ENCODE peak calls at places on chromosomes 1 and 21, in seven cellular contexts. E is coronary artery, T is pancreas, I is lower lobe of right lung, H is endothelial cell, X is cardiac muscle cell, Z is HL-60. Q is an unnamed sample.

GRCh38 chr1:203072911-203073310 is 12.9 kb downstream of the MYOG start:
- DNase-seq in E (no peak), T (no peak), I (no peak), H (no peak), X (no peak), Z (no peak), Q (no peak)

GRCh38 chr1:223258751-223259177 is 105.2 kb downstream of the SUSD4 start:
- DNase-seq in E (no peak), T (no peak), I (no peak), H (no peak), X (no peak), Z (no peak), Q (no peak)

GRCh38 chr1:53048960-53049573 is 12.9 kb upstream of the PODN start:
- DNase-seq in E (no peak), T (no peak), I (no peak), H (no peak), X (peak), Z (no peak), Q (no peak)

GRCh38 chr1:39905142-39905541 is 3.4 kb upstream of the MYCL start:
- DNase-seq in E (no peak), T (no peak), I (no peak), H (no peak), X (no peak), Z (no peak), Q (no peak)

GRCh38 chr1:84298336-84298687 is 3.2 kb upstream of the SAMD13 start:
- DNase-seq in E (peak), T (peak), I (peak), H (peak), X (peak), Z (peak), Q (peak)

GRCh38 chr1:213162338-213162737 is 111.3 kb downstream of the RPS6KC1 start:
- DNase-seq in E (no peak), T (no peak), I (no peak), H (no peak), X (no peak), Z (no peak), Q (no peak)

GRCh38 chr1:93659805-93660479 is 21.7 kb downstream of the BCAR3 start:
- DNase-seq in E (no peak), T (no peak), I (no peak), H (no peak), X (no peak), Z (no peak), Q (no peak)

GRCh38 chr1:109640285-109640865 is 15.5 kb upstream of the GSTM4 start:
- DNase-seq in E (peak), T (peak), I (peak), H (peak), X (peak), Z (peak), Q (peak)

GRCh38 chr1:244012232-244012631 is 38.9 kb upstream of the ZBTB18 start:
- DNase-seq in E (no peak), T (no peak), I (no peak), H (no peak), X (no peak), Z (no peak), Q (no peak)

GRCh38 chr1:83546863-83547262 is 452.1 kb downstream of the TTLL7 start:
- DNase-seq in E (no peak), T (no peak), I (no peak), H (no peak), X (no peak), Z (no peak), Q (no peak)

GRCh38 chr21:42614391-42614790 is 39.0 kb upstream of the PDE9A start:
- DNase-seq in E (no peak), T (no peak), I (no peak), H (no peak), X (no peak), Z (no peak), Q (no peak)

GRCh38 chr1:16926491-16927195 is 4.9 kb downstream of the CROCC start:
- DNase-seq in E (no peak), T (no peak), I (peak), H (no peak), X (no peak), Z (no peak), Q (no peak)

GRCh38 chr1:52911541-52911940 is 10.0 kb downstream of the ECHDC2 start:
- DNase-seq in E (no peak), T (no peak), I (no peak), H (no peak), X (no peak), Z (no peak), Q (no peak)

GRCh38 chr1:212650228-212650627 is 41.7 kb downstream of the ATF3 start:
- DNase-seq in E (peak), T (no peak), I (no peak), H (no peak), X (no peak), Z (no peak), Q (no peak)

GRCh38 chr1:52662645-52663313 is 29.8 kb downstream of the SHISAL2A start:
- DNase-seq in E (no peak), T (no peak), I (no peak), H (peak), X (peak), Z (no peak), Q (no peak)

GRCh38 chr1:23376890-23377811 is 7.5 kb upstream of the ZNF436 start:
- DNase-seq in E (no peak), T (no peak), I (no peak), H (no peak), X (no peak), Z (no peak), Q (no peak)

GRCh38 chr1:221832617-221833016 is 90.7 kb upstream of the DUSP10 start:
- DNase-seq in E (no peak), T (no peak), I (no peak), H (no peak), X (no peak), Z (no peak), Q (no peak)

GRCh38 chr1:171142081-171142450 is 43.0 kb upstream of the FMO2 start:
- DNase-seq in E (peak), T (peak), I (no peak), H (no peak), X (no peak), Z (no peak), Q (no peak)

GRCh38 chr1:28099050-28099769 is 10.8 kb upstream of the EYA3 start:
- DNase-seq in E (no peak), T (no peak), I (no peak), H (no peak), X (no peak), Z (no peak), Q (no peak)

GRCh38 chr21:36245115-36245514 is 74.9 kb upstream of the MORC3 start:
- DNase-seq in E (no peak), T (no peak), I (no peak), H (no peak), X (no peak), Z (no peak), Q (no peak)
- TF ChIP-seq CTCF in E (no peak), T (no peak), I (no peak), H (no peak), X (no peak), Z (no peak), Q (no peak)

GRCh38 chr1:167554028-167554779 is 642 bp upstream of the CREG1 start:
- DNase-seq in E (no peak), T (no peak), I (no peak), H (no peak), X (no peak), Z (peak), Q (no peak)

GRCh38 chr1:167561753-167562152 is 8.2 kb upstream of the CREG1 start:
- DNase-seq in E (no peak), T (no peak), I (no peak), H (no peak), X (no peak), Z (no peak), Q (no peak)

GRCh38 chr1:167551359-167551758 is 2.2 kb downstream of the CREG1 start:
- DNase-seq in E (no peak), T (no peak), I (no peak), H (no peak), X (no peak), Z (peak), Q (no peak)

GRCh38 chr1:167553136-167554027 is at the start of gene CREG1:
- DNase-seq in E (peak), T (peak), I (peak), H (peak), X (peak), Z (peak), Q (peak)

DNA sequence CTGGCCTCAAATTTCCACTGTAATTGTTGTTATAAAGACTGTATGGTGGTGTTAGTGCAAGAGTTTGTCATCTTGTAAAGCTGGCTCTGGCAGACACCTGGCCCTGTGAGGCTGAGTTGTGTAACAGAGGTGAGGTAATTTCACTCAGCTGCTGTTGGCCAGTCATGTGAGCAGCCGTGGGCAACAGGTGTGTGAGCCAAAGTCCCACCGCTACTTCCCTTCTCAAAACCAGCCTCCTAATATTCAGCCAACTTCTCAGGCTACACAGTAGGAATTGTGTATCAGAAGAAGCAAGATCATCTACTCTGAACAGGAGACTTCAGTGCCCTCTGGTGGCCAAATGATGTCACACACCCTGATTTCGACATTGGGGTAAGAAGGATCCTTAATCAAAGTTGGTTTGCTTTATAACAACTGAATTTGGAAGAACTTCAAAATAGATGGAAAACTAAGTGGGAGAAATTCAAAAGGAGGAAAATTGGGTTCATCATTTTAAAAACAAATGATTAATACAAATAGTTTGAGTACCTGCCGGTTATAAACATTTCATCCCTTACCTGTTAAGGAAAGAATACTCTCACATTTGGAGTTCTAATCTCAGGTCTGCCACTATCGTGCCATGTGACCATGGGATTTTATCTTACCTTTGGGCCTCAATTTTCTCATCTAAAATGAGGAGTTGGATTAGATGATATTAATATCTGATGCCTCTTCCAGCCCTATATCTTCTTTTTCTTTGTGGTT is 2.6 kb upstream of the CREG1 start:
- DNase-seq in E (peak), T (peak), I (peak), H (peak), X (peak), Z (peak), Q (peak)
- TF ChIP-seq CTCF in E (peak), T (peak), I (peak), H (peak), X (peak), Z (peak), Q (peak)

GRCh38 chr1:153669606-153670005 is 1.2 kb downstream of the ILF2 start:
- DNase-seq in E (no peak), T (no peak), I (peak), H (no peak), X (no peak), Z (no peak), Q (no peak)

GRCh38 chr1:153670257-153670858 is 435 bp downstream of the ILF2 start:
- DNase-seq in E (no peak), T (no peak), I (peak), H (no peak), X (no peak), Z (no peak), Q (no peak)

GRCh38 chr1:153667439-153667838 is 3.4 kb downstream of the ILF2 start:
- DNase-seq in E (no peak), T (no peak), I (no peak), H (no peak), X (no peak), Z (no peak), Q (no peak)

DNA sequence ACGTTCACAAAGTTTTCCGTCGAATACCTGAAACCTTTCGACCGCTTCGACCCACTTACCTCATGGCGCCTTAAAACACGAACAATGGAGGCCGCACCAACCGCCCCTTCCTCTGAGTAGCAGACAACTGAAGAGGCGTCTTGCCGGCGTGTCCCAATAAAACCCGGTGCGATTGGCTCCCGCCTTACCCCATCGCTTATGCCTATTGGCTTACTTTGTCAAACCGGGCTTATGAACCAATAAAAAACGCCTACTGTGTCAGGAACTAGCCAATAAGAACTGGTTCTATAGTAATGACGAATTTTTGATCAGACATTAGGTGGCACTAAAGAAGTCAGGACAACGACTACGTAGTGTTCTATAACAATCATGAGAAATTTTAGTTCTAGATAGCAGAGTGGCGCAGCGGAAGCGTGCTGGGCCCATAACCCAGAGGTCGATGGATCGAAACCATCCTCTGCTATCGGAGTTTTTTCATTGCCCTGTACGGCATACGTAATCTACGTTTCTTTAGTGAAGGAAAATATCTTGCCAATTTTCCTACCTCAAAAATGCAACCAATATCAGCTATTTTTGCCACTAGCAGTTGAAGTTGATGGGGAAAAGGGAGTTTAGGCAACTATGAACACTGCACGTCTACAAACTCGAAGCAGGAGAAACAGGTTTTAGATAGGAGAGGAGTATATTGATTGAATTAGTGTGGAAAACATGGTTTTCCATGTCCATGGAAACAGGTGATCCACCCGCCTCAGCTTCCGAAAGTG is at the start of gene ILF2:
- DNase-seq in E (peak), T (peak), I (peak), H (peak), X (peak), Z (peak), Q (peak)
- TF ChIP-seq CTCF in E (no peak), T (no peak), I (peak), H (no peak), X (peak), Z (no peak), Q (no peak)

DNA sequence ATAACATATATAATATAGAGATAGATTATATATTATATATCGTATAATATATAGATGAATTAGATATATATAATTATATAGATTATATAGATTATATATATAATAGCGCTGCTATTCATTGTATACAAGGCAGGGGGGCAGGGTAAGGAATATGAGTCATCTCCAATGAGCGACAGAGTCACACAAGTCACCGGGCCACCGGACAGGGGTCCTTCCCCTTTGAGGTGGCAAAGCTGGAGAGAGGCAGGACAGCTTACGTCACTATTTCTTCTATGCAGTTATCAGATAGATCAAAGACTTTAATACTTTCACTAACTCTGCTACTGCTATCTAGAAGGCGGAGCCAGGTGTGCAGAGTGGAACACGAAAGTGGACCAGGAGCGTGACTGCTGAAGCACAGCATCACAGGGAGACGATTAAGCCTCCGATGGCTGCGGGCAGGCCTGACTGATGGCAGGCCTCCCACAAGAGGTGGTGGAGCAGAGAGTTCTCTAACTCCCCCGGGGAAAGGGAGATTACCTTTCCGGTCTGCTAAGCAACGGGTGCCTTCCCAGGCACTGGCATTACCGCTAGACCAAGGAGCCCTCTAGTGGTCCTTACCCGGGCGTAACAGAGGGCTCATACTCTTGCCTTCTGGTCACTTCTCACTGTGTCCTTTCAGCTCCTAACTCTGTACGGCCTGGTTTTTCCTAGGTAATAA is 2154.7 kb downstream of the MRPL39 start:
- DNase-seq in E (no peak), T (no peak), I (no peak), H (peak), X (peak), Z (peak), Q (no peak)
- TF ChIP-seq CTCF in E (no peak), T (no peak), I (no peak), H (no peak), X (no peak), Z (no peak), Q (no peak)

DNA sequence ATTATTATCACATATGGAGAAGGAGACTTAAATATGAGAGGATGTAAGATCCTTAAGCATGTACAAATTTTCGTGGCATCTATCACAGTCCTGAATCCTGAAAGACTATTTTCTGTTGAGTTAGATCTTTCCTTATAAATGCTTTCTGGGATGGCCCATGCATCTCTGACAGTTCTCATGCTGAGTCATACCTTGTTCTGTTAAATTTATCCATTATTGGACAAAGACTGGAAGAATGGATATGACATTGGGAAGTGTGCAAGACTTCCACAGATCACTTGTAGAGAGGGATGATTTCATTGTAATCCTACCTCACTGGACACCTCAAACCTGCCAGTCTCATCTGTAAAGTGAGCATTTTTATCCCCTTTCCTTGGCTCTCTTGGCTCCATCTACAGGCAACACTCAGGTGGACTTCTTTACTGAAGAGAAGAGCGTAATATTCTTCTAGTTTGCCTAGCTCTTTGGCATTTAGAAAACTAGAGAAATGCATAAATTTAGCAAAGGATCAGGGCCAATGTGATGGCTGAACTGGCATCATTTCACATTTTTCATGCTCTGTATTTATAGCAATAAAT is 128.2 kb downstream of the NFIA start:
- DNase-seq in E (no peak), T (no peak), I (no peak), H (no peak), X (no peak), Z (no peak), Q (no peak)
- TF ChIP-seq CTCF in E (no peak), T (no peak), I (no peak), H (no peak), X (no peak), Z (no peak), Q (no peak)

GRCh38 chr1:236530286-236530685 is 6.5 kb downstream of the LGALS8 start:
- DNase-seq in E (no peak), T (no peak), I (no peak), H (no peak), X (no peak), Z (no peak), Q (no peak)

GRCh38 chr1:236532850-236533249 is 9.1 kb downstream of the LGALS8 start:
- DNase-seq in E (no peak), T (no peak), I (no peak), H (no peak), X (no peak), Z (no peak), Q (no peak)

GRCh38 chr1:236535190-236535589 is 11.4 kb downstream of the LGALS8 start:
- DNase-seq in E (no peak), T (no peak), I (no peak), H (no peak), X (no peak), Z (no peak), Q (no peak)

GRCh38 chr1:236534164-236534651 is 10.4 kb downstream of the LGALS8 start:
- DNase-seq in E (no peak), T (no peak), I (no peak), H (no peak), X (no peak), Z (no peak), Q (no peak)

GRCh38 chr1:236530959-236531358 is 7.2 kb downstream of the LGALS8 start:
- DNase-seq in E (no peak), T (no peak), I (no peak), H (no peak), X (no peak), Z (no peak), Q (no peak)
- TF ChIP-seq CTCF in E (no peak), T (no peak), I (no peak), H (no peak), X (no peak), Z (no peak), Q (no peak)

DNA sequence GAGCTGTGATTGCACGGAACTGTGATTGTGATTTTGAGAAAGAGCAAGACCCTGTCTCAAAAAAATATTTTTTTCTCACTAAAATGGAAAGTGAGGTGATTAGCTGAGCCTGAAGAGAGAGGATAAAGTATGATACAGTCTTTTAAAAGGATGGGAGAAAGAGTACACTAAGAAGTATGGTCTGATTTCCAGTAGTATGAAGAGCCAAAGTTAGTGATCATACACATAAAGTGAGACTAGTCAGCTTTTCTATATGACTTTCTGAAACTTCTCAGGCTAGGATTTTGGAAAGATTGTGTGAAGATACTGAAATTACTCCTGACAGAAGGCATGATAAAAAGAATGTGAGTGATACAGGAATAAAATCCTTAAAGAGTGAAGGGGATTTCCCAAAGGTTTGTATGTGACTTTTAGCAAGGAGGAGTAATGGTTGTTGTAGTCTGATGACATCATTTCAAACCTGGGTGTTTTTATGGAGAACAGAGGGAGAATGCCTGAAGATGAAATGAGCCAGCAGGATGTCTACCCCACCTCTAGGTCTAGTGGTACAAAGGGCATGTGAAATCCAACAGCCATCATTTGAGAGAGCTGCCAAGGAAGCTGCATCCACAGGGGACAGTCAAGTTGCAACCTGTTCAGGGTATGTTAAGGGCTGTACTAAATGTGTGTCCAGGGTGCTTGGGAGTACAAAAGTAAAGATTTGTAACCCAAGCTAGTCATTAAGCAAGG is 157.7 kb downstream of the PIK3R3 start:
- DNase-seq in E (no peak), T (no peak), I (no peak), H (no peak), X (no peak), Z (no peak), Q (no peak)
- TF ChIP-seq CTCF in E (no peak), T (no peak), I (no peak), H (no peak), X (no peak), Z (no peak), Q (no peak)

Q was measured in activated B cell treated with CpG ODN at 0.5 μM for 24 hours.